ENCODE peak calls at places on chromosome 17, in four cellular contexts. L is amniotic stem cell, A is EH, H is GM12865. Z is an unnamed sample.

GRCh38 chr17:45270828-45271418 is 9.0 kb upstream of the SPATA32 start:
- DNase-seq in H (no peak), A (no peak), L (no peak), Z (no peak)

GRCh38 chr17:77346765-77347164 is 206.0 kb downstream of the SEC14L1 start:
- DNase-seq in L (no peak), A (no peak), H (no peak), Z (no peak)

GRCh38 chr17:39738568-39738901 is 797 bp downstream of the GRB7 start:
- DNase-seq in H (no peak), A (no peak), L (no peak), Z (no peak)

GRCh38 chr17:80673152-80673920 is 128.7 kb downstream of the RPTOR start:
- DNase-seq in A (peak; percentile 19), L (no peak), H (no peak), Z (no peak)

GRCh38 chr17:10063730-10064221 is 134.6 kb downstream of the GAS7 start:
- DNase-seq in H (peak; percentile 67), A (no peak), L (no peak), Z (no peak)

GRCh38 chr17:79837888-79838540 is 1.2 kb downstream of the CBX4 start:
- DNase-seq in A (no peak), H (peak; percentile 62), L (no peak), Z (no peak)

GRCh38 chr17:22695228-22695619 is 1002.9 kb downstream of the KCNJ18 start:
- DNase-seq in A (no peak), L (no peak), H (no peak), Z (no peak)

GRCh38 chr17:31096106-31096436 is 1.3 kb downstream of the NF1 start:
- DNase-seq in A (no peak), L (no peak), H (peak; percentile 36), Z (no peak)

GRCh38 chr17:80270836-80271235 is 10.2 kb downstream of the RNF213 start:
- DNase-seq in H (peak; percentile 46), L (no peak), A (peak; percentile 42), Z (no peak)

GRCh38 chr17:65137076-65137935 is at the start of gene RGS9:
- DNase-seq in A (peak; percentile 71), L (no peak), H (peak; percentile 87), Z (no peak)

GRCh38 chr17:15232517-15232915 is 32.6 kb downstream of the PMP22 start:
- DNase-seq in A (no peak), H (no peak), L (no peak), Z (no peak)

GRCh38 chr17:62336527-62336926 is 43.8 kb upstream of the EFCAB3 start:
- DNase-seq in L (no peak), H (no peak), A (no peak), Z (no peak)

GRCh38 chr17:50203086-50203485 is 1.7 kb upstream of the COL1A1 start:
- DNase-seq in L (no peak), H (no peak), A (peak; percentile 91), Z (peak; percentile 79)

GRCh38 chr17:39094607-39095308 is 56.7 kb downstream of the PLXDC1 start:
- DNase-seq in H (no peak), A (no peak), L (no peak), Z (no peak)

GRCh38 chr17:48477235-48477634 is 47.2 kb upstream of the SKAP1 start:
- DNase-seq in A (no peak), H (no peak), L (no peak), Z (no peak)

GRCh38 chr17:50950002-50950877 is 84.1 kb upstream of the TOB1 start:
- DNase-seq in H (peak; percentile 56), A (peak; percentile 95), L (peak; percentile 89), Z (peak; percentile 62)

GRCh38 chr17:34663714-34664113 is 84.3 kb downstream of the TMEM132E start:
- DNase-seq in A (no peak), H (no peak), L (no peak), Z (no peak)

GRCh38 chr17:67588326-67588725 is 129.4 kb upstream of the NOL11 start:
- DNase-seq in H (no peak), A (no peak), L (no peak), Z (no peak)

GRCh38 chr17:83186751-83187421 is 107.5 kb downstream of the METRNL start:
- DNase-seq in H (no peak), A (no peak), L (no peak), Z (no peak)

GRCh38 chr17:31558748-31559646 is 167.5 kb downstream of the RAB11FIP4 start:
- DNase-seq in A (peak; percentile 87), L (peak; percentile 73), H (peak; percentile 64), Z (no peak)